ENCODE peak calls at places on chromosome X, in seven cellular contexts. One of them, this sample, is unnamed.

GRCh38 chrX:49233176-49233575 is at the start of gene CACNA1F:
- DNase-seq in head of caudate nucleus: no peak
- DNase-seq in ELR: no peak
- DNase-seq in T-helper 2 cell: no peak
- DNase-seq in A673: no peak
- DNase-seq in mammary epithelial cell: no peak
- DNase-seq in NCI-H1105: no peak
- DNase-seq in this sample: peak

GRCh38 chrX:65744965-65745364 is 77.5 kb downstream of the MSN start:
- DNase-seq in head of caudate nucleus: no peak
- DNase-seq in ELR: peak
- DNase-seq in T-helper 2 cell: no peak
- DNase-seq in A673: no peak
- DNase-seq in mammary epithelial cell: peak
- DNase-seq in NCI-H1105: no peak
- DNase-seq in this sample: no peak

GRCh38 chrX:39599339-39599738 is 498.4 kb downstream of the BCOR start:
- DNase-seq in head of caudate nucleus: no peak
- DNase-seq in ELR: no peak
- DNase-seq in T-helper 2 cell: no peak
- DNase-seq in A673: no peak
- DNase-seq in mammary epithelial cell: no peak
- DNase-seq in NCI-H1105: no peak
- DNase-seq in this sample: no peak

GRCh38 chrX:94045724-94046123 is 371.7 kb downstream of the FAM133A start:
- DNase-seq in head of caudate nucleus: no peak
- DNase-seq in ELR: no peak
- DNase-seq in T-helper 2 cell: no peak
- DNase-seq in A673: no peak
- DNase-seq in mammary epithelial cell: no peak
- DNase-seq in NCI-H1105: no peak
- DNase-seq in this sample: no peak

GRCh38 chrX:65866146-65866545 is 173.7 kb downstream of the VSIG4 start:
- DNase-seq in head of caudate nucleus: no peak
- DNase-seq in ELR: no peak
- DNase-seq in T-helper 2 cell: no peak
- DNase-seq in A673: no peak
- DNase-seq in mammary epithelial cell: peak
- DNase-seq in NCI-H1105: no peak
- DNase-seq in this sample: no peak

GRCh38 chrX:47564438-47565085 is 3.6 kb downstream of the ARAF start:
- DNase-seq in head of caudate nucleus: no peak
- DNase-seq in ELR: no peak
- DNase-seq in T-helper 2 cell: no peak
- DNase-seq in A673: no peak
- DNase-seq in mammary epithelial cell: no peak
- DNase-seq in NCI-H1105: no peak
- DNase-seq in this sample: no peak

GRCh38 chrX:152445926-152446325 is 5.2 kb downstream of the GABRA3 start:
- DNase-seq in head of caudate nucleus: no peak
- DNase-seq in ELR: peak
- DNase-seq in T-helper 2 cell: no peak
- DNase-seq in A673: no peak
- DNase-seq in mammary epithelial cell: no peak
- DNase-seq in NCI-H1105: no peak
- DNase-seq in this sample: no peak

GRCh38 chrX:24148535-24149345 is 789 bp upstream of the ZFX start:
- DNase-seq in head of caudate nucleus: no peak
- DNase-seq in ELR: peak
- DNase-seq in T-helper 2 cell: no peak
- DNase-seq in A673: peak
- DNase-seq in mammary epithelial cell: no peak
- DNase-seq in NCI-H1105: no peak
- DNase-seq in this sample: peak

GRCh38 chrX:130637591-130637990 is 235.8 kb downstream of the RBMX2 start:
- DNase-seq in head of caudate nucleus: no peak
- DNase-seq in ELR: peak
- DNase-seq in T-helper 2 cell: no peak
- DNase-seq in A673: no peak
- DNase-seq in mammary epithelial cell: no peak
- DNase-seq in NCI-H1105: no peak
- DNase-seq in this sample: no peak

GRCh38 chrX:22325091-22325490 is 52.4 kb downstream of the CBLL2 start:
- DNase-seq in head of caudate nucleus: no peak
- DNase-seq in ELR: peak
- DNase-seq in T-helper 2 cell: no peak
- DNase-seq in A673: no peak
- DNase-seq in mammary epithelial cell: no peak
- DNase-seq in NCI-H1105: no peak
- DNase-seq in this sample: no peak

This sample was measured in NCI-H82.